ENCODE peak calls at places on chromosomes 3 and 15, in five cellular contexts. F, J, M, Y and N are unnamed samples. For H3K4me1, the result is how much of the 10 kb centered on the place peaks cover.

GRCh38 chr3:186255703-186256331 is 106.2 kb downstream of the DGKG start:
- DNase-seq in F (peak), J (no peak), M (no peak), Y (no peak), N (peak)

GRCh38 chr15:22936577-22937472 is 43.3 kb downstream of the CYFIP1 start:
- DNase-seq in F (no peak), J (no peak), M (no peak), Y (no peak), N (no peak)

GRCh38 chr15:69337133-69337532 is 38.4 kb downstream of the PAQR5 start:
- DNase-seq in F (peak), J (peak), M (no peak), Y (no peak), N (no peak)

GRCh38 chr3:137972401-137972800 is 37.6 kb upstream of the CLDN18 start:
- DNase-seq in F (no peak), J (no peak), M (no peak), Y (no peak), N (no peak)

GRCh38 chr15:101349497-101349951 is 54.5 kb upstream of the SNRPA1 start:
- DNase-seq in F (no peak), J (no peak), M (no peak), Y (no peak), N (no peak)

GRCh38 chr3:138971766-138972320 is 24.8 kb downstream of the FOXL2NB start:
- DNase-seq in F (no peak), J (no peak), M (no peak), Y (no peak), N (no peak)

GRCh38 chr3:151866711-151867410 is 6.6 kb upstream of the SUCNR1 start:
- DNase-seq in F (no peak), J (no peak), M (no peak), Y (no peak), N (no peak)

GRCh38 chr15:63389902-63390301 is 8.3 kb upstream of the CA12 start:
- DNase-seq in F (no peak), J (no peak), M (no peak), Y (no peak), N (peak)

GRCh38 chr3:81823882-81824395 is 62.5 kb upstream of the GBE1 start:
- DNase-seq in F (no peak), J (peak), M (no peak), Y (no peak), N (no peak)

GRCh38 chr3:13647314-13648059 is 98.6 kb downstream of the FBLN2 start:
- DNase-seq in F (peak), J (peak), M (no peak), Y (no peak), N (no peak)

GRCh38 chr3:35045106-35045505 is 594.2 kb upstream of the ARPP21 start:
- DNase-seq in F (no peak), J (no peak), M (no peak), Y (no peak), N (no peak)

GRCh38 chr3:51683566-51683965 is 12.5 kb downstream of the TEX264 start:
- DNase-seq in F (no peak), J (no peak), M (no peak), Y (no peak), N (no peak)

GRCh38 chr3:124601189-124601588 is 129.1 kb upstream of the UMPS start:
- DNase-seq in F (no peak), J (no peak), M (no peak), Y (no peak), N (no peak)

GRCh38 chr15:98586066-98586465 is 62.3 kb upstream of the IGF1R start:
- DNase-seq in F (no peak), J (no peak), M (no peak), Y (no peak), N (no peak)
- H3K4me1 ChIP-seq in F (under half), J (under half), M (under half), Y (under half), N (under half)

GRCh38 chr3:173739716-173740115 is 342.2 kb downstream of the NLGN1 start:
- DNase-seq in F (no peak), J (no peak), M (no peak), Y (no peak), N (no peak)
- H3K4me1 ChIP-seq in F (under half), J (half or more), M (under half), Y (under half), N (under half)

DNA sequence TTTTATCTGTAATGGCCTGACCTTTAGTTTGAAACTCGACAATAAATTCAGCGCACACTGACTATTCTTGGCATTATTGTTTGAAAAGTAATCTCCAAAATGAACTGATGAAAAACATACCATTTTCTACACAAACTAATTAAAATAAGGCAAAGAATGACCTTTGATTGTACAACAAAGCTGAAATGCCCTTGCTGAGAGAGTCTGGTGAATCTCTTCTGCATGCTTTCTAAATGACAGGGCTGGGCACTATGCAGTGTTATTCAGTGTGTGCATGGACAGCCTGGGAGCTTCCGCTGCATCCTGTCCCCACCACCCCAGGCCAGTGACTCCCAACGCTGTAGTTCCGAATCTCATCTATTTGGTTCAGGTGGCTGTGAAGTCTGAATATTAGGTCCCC is 530.8 kb downstream of the FOXP1 start:
- DNase-seq in F (no peak), J (peak), M (no peak), Y (no peak), N (no peak)
- H3K4me1 ChIP-seq in F (half or more), J (under half), M (half or more), Y (half or more), N (under half)

DNA sequence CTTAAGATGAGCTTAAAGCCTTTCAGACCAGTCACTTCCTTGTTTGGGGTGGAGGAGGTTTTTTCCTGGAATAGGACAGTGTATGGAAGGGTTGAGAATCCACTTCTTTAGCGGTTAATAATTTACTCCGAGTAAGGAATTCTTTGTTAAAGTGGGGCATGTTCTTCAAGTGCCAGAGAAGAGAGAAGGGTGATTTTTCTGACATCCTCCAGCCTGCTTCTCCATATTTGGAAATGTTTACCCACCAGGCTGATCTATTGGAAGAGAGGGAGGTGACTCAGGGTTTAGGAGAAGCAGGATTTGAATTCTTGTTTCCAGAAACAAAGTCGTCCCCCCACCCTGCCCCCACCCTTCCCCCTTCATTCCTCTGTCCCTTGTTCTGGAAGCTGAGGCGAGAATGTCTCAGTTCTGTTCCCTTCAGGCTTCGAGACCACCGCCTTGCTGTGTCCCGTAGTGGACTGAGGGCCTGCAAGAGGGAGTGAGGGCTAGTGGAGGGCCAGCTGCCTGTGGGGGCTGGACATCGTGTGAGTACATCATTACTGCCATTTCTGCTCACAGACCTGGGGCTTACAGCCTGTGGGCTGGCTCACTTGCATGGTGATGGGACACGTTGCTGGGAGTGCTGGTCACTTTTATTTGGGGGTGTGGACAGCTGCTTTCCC is 58.5 kb downstream of the LPP start:
- DNase-seq in F (no peak), J (peak), M (no peak), Y (no peak), N (no peak)
- H3K4me1 ChIP-seq in F (under half), J (under half), M (half or more), Y (under half), N (under half)

DNA sequence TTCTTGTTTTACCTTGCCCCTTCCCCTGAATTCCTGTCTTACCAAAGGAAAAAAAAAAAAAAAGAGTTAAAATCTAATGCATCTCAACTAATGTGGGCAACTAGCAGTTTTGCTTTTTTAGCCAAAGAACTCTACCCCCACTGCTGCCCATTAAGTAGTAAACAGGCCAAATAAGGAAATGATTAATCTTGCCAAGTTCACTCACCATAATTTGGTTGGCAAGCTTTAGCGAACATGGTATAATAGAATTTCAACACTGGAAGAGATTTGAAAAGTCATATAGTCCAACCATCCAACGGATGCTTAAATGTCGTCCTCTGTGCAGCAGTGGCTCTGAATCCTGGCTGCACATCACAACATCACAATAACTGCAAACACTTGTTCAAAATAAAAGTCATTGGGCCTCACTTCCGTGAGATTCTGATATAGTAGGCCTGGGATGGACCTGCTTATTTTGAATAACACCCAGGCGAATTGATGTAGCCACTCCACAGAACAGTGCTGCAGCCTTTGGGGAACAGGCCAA is 142.0 kb upstream of the UBE2E1 start:
- DNase-seq in F (no peak), J (peak), M (no peak), Y (no peak), N (no peak)
- H3K4me1 ChIP-seq in F (under half), J (under half), M (under half), Y (under half), N (under half)

GRCh38 chr15:78071378-78071777 is 6.1 kb downstream of the TBC1D2B start:
- DNase-seq in F (no peak), J (no peak), M (no peak), Y (no peak), N (no peak)

GRCh38 chr15:78070049-78070698 is 7.3 kb downstream of the TBC1D2B start:
- DNase-seq in F (no peak), J (no peak), M (no peak), Y (no peak), N (no peak)

GRCh38 chr15:78072080-78072892 is 5.2 kb downstream of the TBC1D2B start:
- DNase-seq in F (peak), J (peak), M (no peak), Y (no peak), N (peak)

GRCh38 chr15:78075490-78076230 is 1.9 kb downstream of the TBC1D2B start:
- DNase-seq in F (peak), J (peak), M (no peak), Y (no peak), N (peak)

GRCh38 chr15:78073026-78073425 is 4.5 kb downstream of the TBC1D2B start:
- DNase-seq in F (no peak), J (no peak), M (no peak), Y (no peak), N (no peak)
- H3K4me1 ChIP-seq in F (half or more), J (half or more), M (half or more), Y (half or more), N (half or more)

GRCh38 chr15:35427091-35427490 is 118.9 kb downstream of the DPH6 start:
- DNase-seq in F (peak), J (peak), M (no peak), Y (no peak), N (no peak)
- H3K4me1 ChIP-seq in F (under half), J (under half), M (under half), Y (under half), N (under half)

DNA sequence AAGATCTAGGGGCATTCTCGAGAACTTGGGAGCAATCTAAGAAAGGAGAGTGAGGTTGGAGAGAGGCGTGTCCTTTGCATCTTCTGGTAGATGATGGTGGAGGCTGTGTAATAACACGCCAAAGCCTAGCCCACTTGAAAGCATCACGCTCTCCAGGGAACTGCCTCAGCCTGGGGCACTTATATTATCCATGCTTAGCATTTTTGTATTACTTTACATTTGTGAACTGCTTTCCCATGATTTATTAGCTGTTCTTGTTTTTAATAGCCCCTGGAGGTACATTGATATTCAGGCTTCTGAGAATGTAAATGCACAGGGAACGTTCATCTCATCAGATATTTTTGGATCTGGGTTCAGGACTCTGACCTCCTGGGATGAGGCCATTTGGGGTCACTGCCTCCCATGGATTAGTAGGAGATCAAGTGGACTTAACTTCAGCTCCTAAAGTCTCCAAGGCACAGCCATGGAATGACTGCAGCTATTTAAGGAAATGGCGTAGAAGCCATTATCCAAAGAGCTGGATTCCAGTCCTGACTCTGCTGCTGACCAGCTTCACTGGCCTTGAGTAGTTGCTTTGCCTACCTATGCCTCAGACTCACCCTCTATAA is 124.9 kb downstream of the LPP start:
- DNase-seq in F (no peak), J (no peak), M (no peak), Y (no peak), N (no peak)
- H3K4me1 ChIP-seq in F (under half), J (under half), M (half or more), Y (under half), N (under half)

GRCh38 chr3:73511555-73511954 is 113.2 kb downstream of the PDZRN3 start:
- DNase-seq in F (no peak), J (no peak), M (no peak), Y (no peak), N (no peak)

GRCh38 chr3:73509812-73510211 is 114.9 kb downstream of the PDZRN3 start:
- DNase-seq in F (no peak), J (peak), M (no peak), Y (no peak), N (no peak)

GRCh38 chr3:73512095-73512494 is 112.6 kb downstream of the PDZRN3 start:
- DNase-seq in F (no peak), J (no peak), M (no peak), Y (no peak), N (no peak)

GRCh38 chr3:73510298-73510697 is 114.4 kb downstream of the PDZRN3 start:
- DNase-seq in F (no peak), J (peak), M (no peak), Y (no peak), N (no peak)

DNA sequence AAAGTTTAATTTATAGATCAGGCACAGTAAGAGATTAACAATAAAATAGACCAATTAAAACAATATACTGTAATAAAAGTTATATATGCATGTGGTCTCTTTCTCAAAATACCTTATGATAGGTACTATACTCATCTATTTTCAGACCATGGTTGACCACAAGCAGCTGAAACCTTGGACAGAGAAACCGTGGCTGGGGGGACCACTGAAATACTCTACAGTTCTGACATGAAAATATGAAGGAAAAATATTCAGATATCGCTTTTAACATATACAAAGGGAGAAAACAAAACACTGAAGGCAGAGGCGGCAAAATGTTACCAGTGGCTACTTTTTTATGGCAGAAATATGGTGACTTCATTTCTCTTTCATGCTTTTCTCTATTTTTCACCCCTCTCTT is 114.0 kb downstream of the PDZRN3 start:
- DNase-seq in F (no peak), J (no peak), M (no peak), Y (no peak), N (no peak)
- H3K4me1 ChIP-seq in F (under half), J (under half), M (half or more), Y (under half), N (under half)

GRCh38 chr3:45980819-45981218 is 14.8 kb downstream of the FYCO1 start:
- DNase-seq in F (no peak), J (peak), M (no peak), Y (no peak), N (no peak)

GRCh38 chr3:45979378-45979777 is 16.2 kb downstream of the FYCO1 start:
- DNase-seq in F (no peak), J (no peak), M (no peak), Y (no peak), N (no peak)

GRCh38 chr3:45976191-45977091 is 19.2 kb downstream of the FYCO1 start:
- DNase-seq in F (no peak), J (no peak), M (no peak), Y (peak), N (no peak)

GRCh38 chr3:45980229-45980813 is 15.3 kb downstream of the FYCO1 start:
- DNase-seq in F (no peak), J (no peak), M (no peak), Y (no peak), N (no peak)

GRCh38 chr3:45978348-45978747 is 17.3 kb downstream of the FYCO1 start:
- DNase-seq in F (no peak), J (no peak), M (no peak), Y (no peak), N (peak)
- H3K4me1 ChIP-seq in F (under half), J (under half), M (under half), Y (half or more), N (under half)